ENCODE peak calls at places on chromosome 9, in seven cellular contexts. B is upper lobe of left lung, C is A549, U is stomach, V is tibial nerve, D is GM12878, R is suprapubic skin. E is an unnamed sample.

GRCh38 chr9:134411451-134412297 is 85.4 kb downstream of the RXRA start:
- DNase-seq in U (no peak), V (no peak), B (no peak), R (no peak), C (no peak), D (no peak), E (no peak)

GRCh38 chr9:95381243-95381642 is 63.7 kb upstream of the FANCC start:
- DNase-seq in V (no peak), D (peak), U (no peak), B (no peak), R (no peak), C (no peak), E (no peak)

GRCh38 chr9:114000671-114001409 is 77.3 kb downstream of the AMBP start:
- DNase-seq in V (peak), D (no peak), U (peak), B (peak), C (no peak), R (peak), E (no peak)

GRCh38 chr9:133955821-133956411 is 36.2 kb downstream of the VAV2 start:
- DNase-seq in D (no peak), U (no peak), R (no peak), C (no peak), V (no peak), B (no peak), E (peak)

GRCh38 chr9:91771027-91771426 is 179.0 kb downstream of the ROR2 start:
- DNase-seq in D (no peak), C (no peak), U (no peak), V (no peak), B (peak), R (no peak), E (peak)

GRCh38 chr9:114178756-114179450 is 23.6 kb downstream of the COL27A1 start:
- DNase-seq in C (no peak), U (no peak), D (no peak), B (no peak), R (no peak), V (no peak), E (peak)

GRCh38 chr9:133701321-133701980 is 36.7 kb downstream of the SARDH start:
- DNase-seq in U (no peak), V (no peak), B (no peak), D (no peak), R (no peak), C (no peak), E (peak)

GRCh38 chr9:5846501-5846921 is 13.6 kb upstream of the ERMP1 start:
- DNase-seq in C (no peak), U (no peak), V (no peak), B (no peak), D (no peak), R (no peak), E (no peak)

GRCh38 chr9:9003184-9003583 is 1203.6 kb upstream of the DMAC1 start:
- DNase-seq in U (no peak), V (peak), R (no peak), B (no peak), D (no peak), C (no peak), E (peak)

GRCh38 chr9:116726606-116727005 is 39.5 kb downstream of the TRIM32 start:
- DNase-seq in U (no peak), V (no peak), R (no peak), C (no peak), D (no peak), B (no peak), E (no peak)

GRCh38 chr9:95516221-95516735 is 493 bp downstream of the PTCH1 start:
- DNase-seq in V (no peak), U (no peak), B (no peak), D (no peak), C (no peak), R (no peak), E (peak)

GRCh38 chr9:88005146-88005750 is 30.9 kb upstream of the CDK20 start:
- DNase-seq in C (no peak), D (no peak), B (no peak), U (no peak), V (no peak), R (no peak), E (no peak)

GRCh38 chr9:119802621-119803020 is 433.4 kb upstream of the BRINP1 start:
- DNase-seq in U (no peak), V (no peak), B (peak), C (no peak), R (peak), D (no peak), E (no peak)

GRCh38 chr9:17742065-17742464 is 163.2 kb downstream of the SH3GL2 start:
- DNase-seq in B (no peak), V (no peak), D (no peak), R (no peak), U (no peak), C (no peak), E (no peak)

GRCh38 chr9:34589656-34590375 is at the start of gene CNTFR:
- DNase-seq in U (no peak), B (no peak), R (no peak), C (no peak), V (no peak), D (no peak), E (peak)

GRCh38 chr9:19720374-19720773 is 68.5 kb downstream of the SLC24A2 start:
- DNase-seq in B (no peak), U (no peak), D (no peak), R (no peak), C (no peak), V (no peak), E (no peak)

GRCh38 chr9:136432591-136432990 is 7.1 kb downstream of the INPP5E start:
- DNase-seq in R (no peak), V (no peak), B (no peak), C (no peak), D (no peak), U (no peak), E (no peak)

GRCh38 chr9:119836036-119836435 is 466.8 kb upstream of the BRINP1 start:
- DNase-seq in U (no peak), B (no peak), C (no peak), D (no peak), V (no peak), R (no peak), E (no peak)

GRCh38 chr9:20838218-20838617 is 154.2 kb downstream of the FOCAD start:
- DNase-seq in U (no peak), B (no peak), V (no peak), C (no peak), D (no peak), R (no peak), E (no peak)

GRCh38 chr9:110125207-110125751 is 82.7 kb downstream of the C9orf152 start:
- DNase-seq in V (peak), D (no peak), R (peak), B (peak), C (peak), U (peak), E (peak)

GRCh38 chr9:10242255-10242654 is 370.5 kb downstream of the PTPRD start:
- DNase-seq in C (no peak), B (no peak), V (no peak), U (no peak), R (no peak), D (no peak), E (no peak)

GRCh38 chr9:87375397-87376073 is 122.1 kb upstream of the DAPK1 start:
- DNase-seq in R (no peak), V (no peak), B (no peak), D (no peak), U (no peak), C (peak), E (no peak)

GRCh38 chr9:136544549-136545064 is 1.2 kb downstream of the NOTCH1 start:
- DNase-seq in B (peak), V (no peak), C (peak), U (peak), R (no peak), D (no peak), E (peak)

GRCh38 chr9:35401011-35401410 is 88.9 kb upstream of the RUSC2 start:
- DNase-seq in D (no peak), V (no peak), U (no peak), C (no peak), R (no peak), B (no peak), E (no peak)

GRCh38 chr9:136036050-136036449 is 59.0 kb downstream of the NACC2 start:
- DNase-seq in B (no peak), U (no peak), C (no peak), V (no peak), D (no peak), R (no peak), E (no peak)

GRCh38 chr9:137454145-137454505 is 5.0 kb downstream of the NSMF start:
- DNase-seq in C (no peak), B (peak), R (no peak), D (no peak), V (no peak), U (peak), E (peak)

GRCh38 chr9:89367726-89368437 is 49.6 kb downstream of the SECISBP2 start:
- DNase-seq in C (no peak), V (no peak), U (no peak), B (no peak), R (no peak), D (no peak), E (no peak)

GRCh38 chr9:133528001-133528886 is 3.5 kb upstream of the MYMK start:
- DNase-seq in V (no peak), R (no peak), D (no peak), C (no peak), B (no peak), U (no peak), E (no peak)

GRCh38 chr9:91433180-91433579 is 9.5 kb upstream of the NFIL3 start:
- DNase-seq in V (no peak), R (no peak), U (no peak), C (peak), D (no peak), B (no peak), E (no peak)

GRCh38 chr9:117120061-117120460 is 294.8 kb downstream of the ASTN2 start:
- DNase-seq in B (no peak), C (no peak), U (no peak), V (no peak), R (no peak), D (no peak), E (no peak)

GRCh38 chr9:124215551-124215910 is 42.2 kb upstream of the NEK6 start:
- DNase-seq in V (no peak), B (no peak), R (no peak), D (no peak), U (peak), C (no peak), E (no peak)

GRCh38 chr9:125337282-125337681 is 75.7 kb downstream of the GAPVD1 start:
- DNase-seq in B (no peak), R (no peak), D (no peak), V (no peak), U (no peak), C (no peak), E (no peak)

GRCh38 chr9:5869315-5870019 is 21.2 kb upstream of the MLANA start:
- DNase-seq in B (no peak), R (no peak), C (peak), U (no peak), V (no peak), D (no peak), E (no peak)

GRCh38 chr9:136438548-136438908 is 1.1 kb downstream of the INPP5E start:
- DNase-seq in U (no peak), B (no peak), V (no peak), C (no peak), D (no peak), R (no peak), E (no peak)

GRCh38 chr9:115891929-115892328 is 261.7 kb upstream of the PAPPA start:
- DNase-seq in V (no peak), C (no peak), B (no peak), R (no peak), D (no peak), U (no peak), E (no peak)

GRCh38 chr9:14043491-14043890 is 270.4 kb downstream of the NFIB start:
- DNase-seq in B (no peak), U (no peak), R (no peak), C (no peak), V (no peak), D (no peak), E (no peak)

GRCh38 chr9:121597693-121598166 is 53.7 kb upstream of the DAB2IP start:
- DNase-seq in V (no peak), U (no peak), B (no peak), D (no peak), R (no peak), C (no peak), E (no peak)

GRCh38 chr9:121596515-121596914 is 54.9 kb upstream of the DAB2IP start:
- DNase-seq in U (no peak), V (no peak), R (no peak), C (no peak), D (no peak), B (no peak), E (no peak)

GRCh38 chr9:121599186-121599871 is 52.1 kb upstream of the DAB2IP start:
- DNase-seq in U (peak), B (peak), V (no peak), D (no peak), R (no peak), C (peak), E (peak)

GRCh38 chr9:121599872-121600585 is 51.4 kb upstream of the DAB2IP start:
- DNase-seq in R (no peak), C (peak), U (no peak), D (no peak), V (no peak), B (no peak), E (no peak)

GRCh38 chr9:121598167-121599000 is 53.0 kb upstream of the DAB2IP start:
- DNase-seq in C (no peak), B (peak), U (peak), R (peak), V (no peak), D (no peak), E (peak)
- TF ChIP-seq CTCF in C (no peak), B (peak), U (peak), R (no peak), V (no peak), D (no peak), E (peak)

GRCh38 chr9:122092611-122093506 is at the start of gene TTLL11:
- DNase-seq in C (peak), D (peak), B (peak), V (peak), R (peak), U (peak), E (peak)
- TF ChIP-seq POLR2A in C (peak), D (peak), B (peak), V (no peak), R (no peak), U (no peak), E (no peak)

GRCh38 chr9:121790841-121791240 is 139.4 kb downstream of the DAB2IP start:
- DNase-seq in U (no peak), V (no peak), R (no peak), B (no peak), D (no peak), C (no peak), E (no peak)
- TF ChIP-seq EP300 in U (no peak), V (no peak), R (no peak), B (no peak), D (no peak), C (no peak), E (no peak)

GRCh38 chr9:72354704-72355103 is 10.3 kb downstream of the ZFAND5 start:
- DNase-seq in B (no peak), C (no peak), V (no peak), U (no peak), R (no peak), D (no peak), E (no peak)

GRCh38 chr9:72352911-72353388 is 12.1 kb downstream of the ZFAND5 start:
- DNase-seq in V (no peak), D (no peak), R (no peak), C (no peak), U (no peak), B (no peak), E (no peak)

GRCh38 chr9:72356019-72356653 is 8.9 kb downstream of the ZFAND5 start:
- DNase-seq in C (no peak), U (no peak), R (no peak), D (no peak), B (no peak), V (no peak), E (no peak)

GRCh38 chr9:72353455-72354116 is 11.4 kb downstream of the ZFAND5 start:
- DNase-seq in U (no peak), V (no peak), B (no peak), D (no peak), C (no peak), R (no peak), E (no peak)

GRCh38 chr9:72355153-72355552 is 9.9 kb downstream of the ZFAND5 start:
- DNase-seq in R (no peak), V (no peak), B (no peak), D (no peak), U (no peak), C (no peak), E (no peak)
- TF ChIP-seq CTCF in R (no peak), V (no peak), B (no peak), D (no peak), U (no peak), C (no peak), E (no peak)

E was measured in ovary.